ENCODE peak calls at places on chromosomes 12 and 14, in four cellular contexts. F is osteocyte, D is A549, U is epithelial cell of esophagus. L is an unnamed sample.

GRCh38 chr12:15591811-15592210 is 197.4 kb downstream of the EPS8 start:
- DNase-seq in F (no peak), D (no peak), U (no peak), L (no peak)

GRCh38 chr14:101194356-101195308 is 291.1 kb upstream of the RTL1 start:
- DNase-seq in F (peak), D (no peak), U (no peak), L (no peak)

GRCh38 chr12:203462-204260 is 10.3 kb downstream of the SLC6A12 start:
- DNase-seq in F (no peak), D (peak), U (no peak), L (no peak)

GRCh38 chr12:67515679-67516363 is 132.7 kb upstream of the DYRK2 start:
- DNase-seq in F (no peak), D (no peak), U (no peak), L (no peak)

GRCh38 chr12:82694970-82695369 is 8.3 kb downstream of the TMTC2 start:
- DNase-seq in F (no peak), D (no peak), U (no peak), L (no peak)

GRCh38 chr14:22614240-22614799 is 16.2 kb downstream of the ABHD4 start:
- DNase-seq in F (peak), D (peak), U (peak), L (no peak)

GRCh38 chr14:80602931-80603330 is 338.6 kb downstream of the CEP128 start:
- DNase-seq in F (no peak), D (no peak), U (no peak), L (no peak)

GRCh38 chr14:90785876-90786450 is 30.3 kb downstream of the TTC7B start:
- DNase-seq in F (no peak), D (no peak), U (no peak), L (no peak)

GRCh38 chr12:126083931-126084330 is 1018.7 kb downstream of the AACS start:
- DNase-seq in F (no peak), D (no peak), U (no peak), L (no peak)

GRCh38 chr12:15712823-15713663 is 76.1 kb downstream of the EPS8 start:
- DNase-seq in F (no peak), D (peak), U (no peak), L (no peak)

GRCh38 chr12:8681129-8681902 is 16.5 kb upstream of the RIMKLB start:
- DNase-seq in F (no peak), D (peak), U (peak), L (no peak)

GRCh38 chr14:91063119-91063518 is 2.7 kb upstream of the RPS6KA5 start:
- DNase-seq in F (no peak), D (peak), U (peak), L (no peak)

GRCh38 chr12:58425481-58426392 is 484.4 kb downstream of the ATP23 start:
- DNase-seq in F (no peak), D (peak), U (peak), L (no peak)

GRCh38 chr12:69595689-69596088 is 10.4 kb downstream of the CCT2 start:
- DNase-seq in F (no peak), D (peak), U (no peak), L (no peak)

GRCh38 chr12:26845984-26846383 is 13.0 kb upstream of the ITPR2 start:
- DNase-seq in F (no peak), D (no peak), U (no peak), L (no peak)

GRCh38 chr14:39426605-39427004 is 5.6 kb downstream of the FBXO33 start:
- DNase-seq in F (no peak), D (peak), U (peak), L (no peak)

GRCh38 chr12:59603735-59604134 is 7.9 kb downstream of the SLC16A7 start:
- DNase-seq in F (no peak), D (no peak), U (no peak), L (no peak)

GRCh38 chr12:71157601-71158233 is at the start of gene TSPAN8:
- DNase-seq in F (no peak), D (no peak), U (no peak), L (no peak)

GRCh38 chr12:30792648-30793499 is 38.1 kb upstream of the CAPRIN2 start:
- DNase-seq in F (no peak), D (peak), U (peak), L (no peak)

GRCh38 chr12:5329118-5329517 is 102.8 kb upstream of the NTF3 start:
- DNase-seq in F (no peak), D (no peak), U (no peak), L (no peak)

GRCh38 chr14:75432406-75432805 is 4.6 kb downstream of the JDP2 start:
- DNase-seq in F (no peak), D (no peak), U (no peak), L (no peak)

GRCh38 chr12:111840831-111841230 is 1.2 kb upstream of the MAPKAPK5 start:
- DNase-seq in F (no peak), D (no peak), U (peak), L (no peak)

GRCh38 chr14:32075636-32076277 is 1.3 kb upstream of the ARHGAP5 start:
- DNase-seq in F (peak), D (peak), U (peak), L (no peak)

GRCh38 chr12:32486158-32486557 is 86.8 kb downstream of the FGD4 start:
- DNase-seq in F (no peak), D (no peak), U (peak), L (no peak)

GRCh38 chr14:92783813-92784431 is 10.2 kb upstream of the GOLGA5 start:
- DNase-seq in F (no peak), D (peak), U (peak), L (no peak)

GRCh38 chr14:67951529-67952120 is 132.0 kb downstream of the RAD51B start:
- DNase-seq in F (no peak), D (no peak), U (no peak), L (no peak)

GRCh38 chr14:92759300-92759678 is 10.9 kb upstream of the LGMN start:
- DNase-seq in F (no peak), D (peak), U (peak), L (no peak)

GRCh38 chr12:115437061-115437567 is 753.1 kb upstream of the TBX3 start:
- DNase-seq in F (no peak), D (no peak), U (no peak), L (no peak)

GRCh38 chr12:67025543-67026114 is 243.5 kb upstream of the CAND1 start:
- DNase-seq in F (no peak), D (peak), U (peak), L (no peak)

GRCh38 chr12:104480826-104481457 is 24.2 kb downstream of the CHST11 start:
- DNase-seq in F (no peak), D (no peak), U (peak), L (no peak)

GRCh38 chr12:5318874-5319273 is 113.0 kb upstream of the NTF3 start:
- DNase-seq in F (no peak), D (no peak), U (peak), L (no peak)

GRCh38 chr14:105528859-105529505 is 2.6 kb downstream of the TMEM121 start:
- DNase-seq in F (no peak), D (no peak), U (no peak), L (no peak)

GRCh38 chr12:28937196-28937595 is 211.9 kb upstream of the FAR2 start:
- DNase-seq in F (no peak), D (no peak), U (peak), L (no peak)

GRCh38 chr12:5155866-5156265 is 112.2 kb downstream of the KCNA5 start:
- DNase-seq in F (no peak), D (no peak), U (no peak), L (no peak)

GRCh38 chr12:127194176-127194575 is 1072.8 kb upstream of the TMEM132C start:
- DNase-seq in F (no peak), D (no peak), U (no peak), L (no peak)

GRCh38 chr14:52950898-52951729 is at the start of gene FERMT2:
- DNase-seq in F (peak), D (peak), U (peak), L (peak)

GRCh38 chr12:87866602-87867292 is 162.5 kb downstream of the C12orf50 start:
- DNase-seq in F (no peak), D (peak), U (peak), L (no peak)
- TF ChIP-seq CTCF in F (peak), D (peak), U (peak), L (no peak)

DNA sequence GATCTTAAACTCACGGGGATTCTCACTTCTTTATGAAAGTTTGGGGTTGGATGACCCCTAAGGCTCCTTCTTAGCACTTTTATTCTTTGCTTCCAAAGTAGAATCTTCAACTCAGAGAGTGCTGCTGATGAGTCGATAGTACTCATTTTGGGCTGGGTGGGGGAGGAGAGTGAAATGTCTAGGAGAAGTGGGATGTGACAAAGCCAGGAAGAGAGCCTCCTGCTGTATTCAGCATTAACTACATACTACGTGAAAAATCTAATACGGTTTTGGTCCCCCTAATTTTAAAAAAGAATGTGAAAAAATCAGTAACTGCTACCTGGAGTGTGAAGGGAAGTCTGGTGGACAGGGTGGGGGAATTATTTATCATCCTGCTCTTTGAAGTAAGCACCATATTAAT is 148.3 kb downstream of the SAMD4A start:
- DNase-seq in F (no peak), D (no peak), U (peak), L (no peak)
- TF ChIP-seq CTCF in F (peak), D (peak), U (no peak), L (no peak)

GRCh38 chr12:106223485-106224391 is 24.1 kb downstream of the CKAP4 start:
- DNase-seq in F (peak), D (peak), U (peak), L (peak)
- TF ChIP-seq CTCF in F (peak), D (peak), U (peak), L (peak)

GRCh38 chr12:85572956-85573355 is 263.3 kb downstream of the RASSF9 start:
- DNase-seq in F (no peak), D (no peak), U (no peak), L (no peak)
- TF ChIP-seq CTCF in F (no peak), D (no peak), U (no peak), L (no peak)

DNA sequence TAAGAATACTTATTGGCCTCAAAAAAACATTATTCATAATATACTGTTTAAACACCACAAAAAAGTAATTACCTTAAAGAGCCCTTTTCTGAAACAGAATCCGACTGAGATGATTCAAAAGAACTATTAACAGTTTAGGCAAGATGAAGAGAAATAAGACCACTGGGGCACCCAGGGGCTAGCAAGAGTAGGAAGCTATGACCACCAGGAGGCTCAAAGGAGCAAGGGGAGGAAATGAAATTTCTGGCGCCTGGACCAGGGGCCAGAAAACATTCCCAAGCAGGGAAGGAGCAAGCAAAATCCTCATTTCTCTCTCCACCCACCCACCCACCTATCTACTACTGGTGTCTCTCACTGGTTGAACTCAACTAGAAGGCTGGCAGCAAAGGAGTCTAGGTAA is 6.3 kb upstream of the DCAF4 start:
- DNase-seq in F (no peak), D (no peak), U (no peak), L (no peak)
- TF ChIP-seq CTCF in F (no peak), D (no peak), U (no peak), L (no peak)

GRCh38 chr14:50311337-50311973 is 574 bp downstream of the L2HGDH start:
- DNase-seq in F (no peak), D (no peak), U (peak), L (no peak)
- TF ChIP-seq CTCF in F (peak), D (peak), U (peak), L (no peak)

L was measured in activated B cell treated with CpG ODN at 0.5 μM for 24 hours.